ENCODE peak calls at places on chromosomes 1 and 21, in ten cellular contexts. One of them, this sample, is unnamed.

GRCh38 chr1:150876111-150876434 is 326 bp downstream of the ARNT start:
- DNase-seq in dorsolateral prefrontal cortex: peak; percentile 49
- DNase-seq in A549: peak; percentile 42
- DNase-seq in Peyer's patch: no peak
- DNase-seq in BE2C: peak; percentile 82
- DNase-seq in mammary epithelial cell: peak; percentile 45
- DNase-seq in GM13977: no peak
- DNase-seq in upper lobe of right lung: no peak
- DNase-seq in AG10803: peak; percentile 45
- DNase-seq in PC-3: peak; percentile 52
- DNase-seq in this sample: no peak

GRCh38 chr1:24541711-24542346 is 14.1 kb upstream of the NCMAP start:
- DNase-seq in AG10803: no peak
- DNase-seq in A549: no peak
- DNase-seq in Peyer's patch: peak; percentile 62
- DNase-seq in dorsolateral prefrontal cortex: no peak
- DNase-seq in PC-3: no peak
- DNase-seq in mammary epithelial cell: no peak
- DNase-seq in GM13977: no peak
- DNase-seq in BE2C: no peak
- DNase-seq in upper lobe of right lung: peak; percentile 78
- DNase-seq in this sample: no peak

GRCh38 chr1:114668784-114669561 is 876 bp downstream of the DENND2C start:
- DNase-seq in GM13977: peak; percentile 9
- DNase-seq in BE2C: no peak
- DNase-seq in Peyer's patch: no peak
- DNase-seq in upper lobe of right lung: no peak
- DNase-seq in A549: no peak
- DNase-seq in PC-3: peak; percentile 76
- DNase-seq in AG10803: peak; percentile 42
- DNase-seq in dorsolateral prefrontal cortex: no peak
- DNase-seq in mammary epithelial cell: peak; percentile 76
- DNase-seq in this sample: no peak

GRCh38 chr1:230067871-230068814 is 1.1 kb downstream of the GALNT2 start:
- DNase-seq in A549: peak; percentile 43
- DNase-seq in AG10803: no peak
- DNase-seq in GM13977: peak; percentile 50
- DNase-seq in mammary epithelial cell: peak; percentile 36
- DNase-seq in dorsolateral prefrontal cortex: no peak
- DNase-seq in BE2C: peak; percentile 46
- DNase-seq in Peyer's patch: peak; percentile 57
- DNase-seq in upper lobe of right lung: peak; percentile 75
- DNase-seq in PC-3: peak; percentile 41
- DNase-seq in this sample: peak; percentile 57

GRCh38 chr1:114448370-114448769 is 62.6 kb downstream of the TRIM33 start:
- DNase-seq in A549: no peak
- DNase-seq in BE2C: no peak
- DNase-seq in upper lobe of right lung: no peak
- DNase-seq in PC-3: no peak
- DNase-seq in GM13977: no peak
- DNase-seq in mammary epithelial cell: no peak
- DNase-seq in Peyer's patch: no peak
- DNase-seq in dorsolateral prefrontal cortex: no peak
- DNase-seq in AG10803: no peak
- DNase-seq in this sample: no peak

GRCh38 chr1:174726167-174726879 is 273.4 kb upstream of the CACYBP start:
- DNase-seq in Peyer's patch: no peak
- DNase-seq in upper lobe of right lung: no peak
- DNase-seq in AG10803: peak; percentile 51
- DNase-seq in GM13977: peak; percentile 26
- DNase-seq in BE2C: no peak
- DNase-seq in A549: peak; percentile 8
- DNase-seq in dorsolateral prefrontal cortex: no peak
- DNase-seq in mammary epithelial cell: no peak
- DNase-seq in PC-3: peak; percentile 37
- DNase-seq in this sample: no peak

GRCh38 chr21:38267136-38267535 is 10.3 kb downstream of the KCNJ15 start:
- DNase-seq in AG10803: peak; percentile 53
- DNase-seq in Peyer's patch: no peak
- DNase-seq in A549: no peak
- DNase-seq in mammary epithelial cell: no peak
- DNase-seq in PC-3: no peak
- DNase-seq in BE2C: no peak
- DNase-seq in dorsolateral prefrontal cortex: no peak
- DNase-seq in GM13977: no peak
- DNase-seq in upper lobe of right lung: no peak
- DNase-seq in this sample: no peak

GRCh38 chr1:206705187-206705586 is 20.5 kb downstream of the MAPKAPK2 start:
- DNase-seq in GM13977: no peak
- DNase-seq in mammary epithelial cell: no peak
- DNase-seq in AG10803: peak; percentile 84
- DNase-seq in A549: no peak
- DNase-seq in upper lobe of right lung: peak; percentile 62
- DNase-seq in PC-3: no peak
- DNase-seq in BE2C: peak; percentile 60
- DNase-seq in dorsolateral prefrontal cortex: peak; percentile 60
- DNase-seq in Peyer's patch: peak; percentile 47
- DNase-seq in this sample: no peak

GRCh38 chr1:109661391-109661790 is 5.5 kb downstream of the GSTM4 start:
- DNase-seq in mammary epithelial cell: no peak
- DNase-seq in PC-3: no peak
- DNase-seq in upper lobe of right lung: no peak
- DNase-seq in AG10803: no peak
- DNase-seq in BE2C: no peak
- DNase-seq in A549: no peak
- DNase-seq in GM13977: no peak
- DNase-seq in dorsolateral prefrontal cortex: no peak
- DNase-seq in Peyer's patch: no peak
- DNase-seq in this sample: no peak

GRCh38 chr21:45363921-45364463 is 41.0 kb upstream of the COL18A1 start:
- DNase-seq in mammary epithelial cell: peak; percentile 96
- DNase-seq in BE2C: no peak
- DNase-seq in dorsolateral prefrontal cortex: peak; percentile 62
- DNase-seq in upper lobe of right lung: no peak
- DNase-seq in A549: peak; percentile 86
- DNase-seq in AG10803: peak; percentile 99
- DNase-seq in PC-3: peak; percentile 99
- DNase-seq in GM13977: peak; percentile 79
- DNase-seq in Peyer's patch: peak; percentile 77
- DNase-seq in this sample: peak; percentile 68

DNA sequence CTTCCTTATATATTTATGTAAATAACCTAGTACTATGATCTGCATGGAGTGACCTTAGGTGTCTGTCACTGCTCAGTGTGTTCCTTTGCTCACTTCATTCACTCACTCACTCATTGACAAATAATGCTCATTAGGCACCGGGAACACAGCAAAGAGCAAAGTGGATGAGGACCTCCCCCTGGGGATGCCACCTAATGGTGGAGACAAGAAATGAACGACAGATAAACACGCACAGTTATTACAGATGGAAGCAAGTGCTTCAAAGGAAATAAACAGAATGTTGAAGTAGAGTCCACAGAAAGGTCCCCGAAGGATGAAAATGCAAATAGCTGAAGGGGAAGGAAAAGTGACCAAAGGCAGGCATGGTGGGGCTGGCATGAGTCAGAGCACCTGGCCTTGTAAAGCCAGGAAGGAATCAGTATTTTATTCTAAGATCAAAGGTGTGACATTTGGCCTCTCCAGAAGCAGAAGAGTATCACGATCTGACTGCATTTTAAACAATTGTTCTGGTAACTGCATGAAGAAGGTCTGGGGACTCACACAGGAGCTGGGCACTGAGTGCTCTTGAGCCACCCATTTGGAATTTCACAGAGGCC is 23.1 kb downstream of the MAB21L3 start:
- DNase-seq in Peyer's patch: no peak
- DNase-seq in BE2C: no peak
- DNase-seq in upper lobe of right lung: no peak
- DNase-seq in mammary epithelial cell: no peak
- DNase-seq in A549: peak; percentile 13
- DNase-seq in PC-3: peak; percentile 43
- DNase-seq in AG10803: no peak
- DNase-seq in GM13977: no peak
- DNase-seq in dorsolateral prefrontal cortex: no peak
- DNase-seq in this sample: no peak
- TF ChIP-seq CTCF in Peyer's patch: peak; percentile 49
- TF ChIP-seq CTCF in BE2C: peak; percentile 57
- TF ChIP-seq CTCF in upper lobe of right lung: no peak
- TF ChIP-seq CTCF in mammary epithelial cell: no peak
- TF ChIP-seq CTCF in A549: peak; percentile 8
- TF ChIP-seq CTCF in PC-3: peak; percentile 69
- TF ChIP-seq CTCF in AG10803: peak; percentile 41
- TF ChIP-seq CTCF in GM13977: no peak
- TF ChIP-seq CTCF in dorsolateral prefrontal cortex: no peak
- TF ChIP-seq CTCF in this sample: peak; percentile 17

GRCh38 chr1:28758420-28758819 is 21.7 kb downstream of the YTHDF2 start:
- DNase-seq in dorsolateral prefrontal cortex: no peak
- DNase-seq in BE2C: no peak
- DNase-seq in PC-3: no peak
- DNase-seq in upper lobe of right lung: no peak
- DNase-seq in AG10803: no peak
- DNase-seq in Peyer's patch: no peak
- DNase-seq in A549: no peak
- DNase-seq in mammary epithelial cell: no peak
- DNase-seq in GM13977: no peak
- DNase-seq in this sample: no peak

GRCh38 chr1:28761189-28761588 is 24.4 kb downstream of the YTHDF2 start:
- DNase-seq in BE2C: no peak
- DNase-seq in PC-3: no peak
- DNase-seq in GM13977: no peak
- DNase-seq in mammary epithelial cell: no peak
- DNase-seq in AG10803: no peak
- DNase-seq in A549: no peak
- DNase-seq in Peyer's patch: no peak
- DNase-seq in dorsolateral prefrontal cortex: no peak
- DNase-seq in upper lobe of right lung: no peak
- DNase-seq in this sample: no peak

GRCh38 chr1:28755701-28756100 is 19.0 kb downstream of the YTHDF2 start:
- DNase-seq in dorsolateral prefrontal cortex: no peak
- DNase-seq in BE2C: no peak
- DNase-seq in GM13977: no peak
- DNase-seq in upper lobe of right lung: no peak
- DNase-seq in Peyer's patch: no peak
- DNase-seq in A549: no peak
- DNase-seq in mammary epithelial cell: no peak
- DNase-seq in AG10803: peak; percentile 66
- DNase-seq in PC-3: no peak
- DNase-seq in this sample: no peak

GRCh38 chr1:28759257-28759656 is 22.5 kb downstream of the YTHDF2 start:
- DNase-seq in mammary epithelial cell: no peak
- DNase-seq in GM13977: no peak
- DNase-seq in Peyer's patch: no peak
- DNase-seq in AG10803: no peak
- DNase-seq in PC-3: no peak
- DNase-seq in A549: no peak
- DNase-seq in dorsolateral prefrontal cortex: no peak
- DNase-seq in upper lobe of right lung: no peak
- DNase-seq in BE2C: no peak
- DNase-seq in this sample: no peak

DNA sequence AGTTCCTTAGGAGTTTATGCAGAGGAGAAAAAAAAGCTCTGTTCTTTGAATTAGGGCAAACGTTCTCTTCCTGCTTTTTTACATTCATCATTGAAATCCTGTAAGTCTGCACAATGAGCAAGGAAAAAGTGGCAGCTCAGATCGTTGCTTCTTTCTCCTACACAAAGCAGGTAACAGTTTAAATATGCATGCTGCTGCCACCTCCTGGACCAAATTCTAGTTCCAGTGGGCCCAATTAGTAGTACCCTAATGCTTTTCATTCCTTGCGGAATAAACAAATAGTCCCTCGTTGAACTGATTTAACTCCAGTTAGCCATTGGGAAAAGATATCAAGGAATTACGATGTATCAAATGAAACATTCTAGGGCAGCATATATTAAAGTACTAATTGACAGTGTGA is 20.1 kb downstream of the YTHDF2 start:
- DNase-seq in mammary epithelial cell: no peak
- DNase-seq in dorsolateral prefrontal cortex: no peak
- DNase-seq in GM13977: no peak
- DNase-seq in upper lobe of right lung: no peak
- DNase-seq in A549: no peak
- DNase-seq in AG10803: no peak
- DNase-seq in BE2C: no peak
- DNase-seq in PC-3: peak; percentile 15
- DNase-seq in Peyer's patch: no peak
- DNase-seq in this sample: no peak
- TF ChIP-seq CTCF in mammary epithelial cell: peak; percentile 28
- TF ChIP-seq CTCF in dorsolateral prefrontal cortex: no peak
- TF ChIP-seq CTCF in GM13977: peak; percentile 36
- TF ChIP-seq CTCF in upper lobe of right lung: peak; percentile 24
- TF ChIP-seq CTCF in A549: peak; percentile 13
- TF ChIP-seq CTCF in AG10803: peak; percentile 24
- TF ChIP-seq CTCF in BE2C: no peak
- TF ChIP-seq CTCF in PC-3: peak; percentile 56
- TF ChIP-seq CTCF in Peyer's patch: no peak
- TF ChIP-seq CTCF in this sample: no peak

DNA sequence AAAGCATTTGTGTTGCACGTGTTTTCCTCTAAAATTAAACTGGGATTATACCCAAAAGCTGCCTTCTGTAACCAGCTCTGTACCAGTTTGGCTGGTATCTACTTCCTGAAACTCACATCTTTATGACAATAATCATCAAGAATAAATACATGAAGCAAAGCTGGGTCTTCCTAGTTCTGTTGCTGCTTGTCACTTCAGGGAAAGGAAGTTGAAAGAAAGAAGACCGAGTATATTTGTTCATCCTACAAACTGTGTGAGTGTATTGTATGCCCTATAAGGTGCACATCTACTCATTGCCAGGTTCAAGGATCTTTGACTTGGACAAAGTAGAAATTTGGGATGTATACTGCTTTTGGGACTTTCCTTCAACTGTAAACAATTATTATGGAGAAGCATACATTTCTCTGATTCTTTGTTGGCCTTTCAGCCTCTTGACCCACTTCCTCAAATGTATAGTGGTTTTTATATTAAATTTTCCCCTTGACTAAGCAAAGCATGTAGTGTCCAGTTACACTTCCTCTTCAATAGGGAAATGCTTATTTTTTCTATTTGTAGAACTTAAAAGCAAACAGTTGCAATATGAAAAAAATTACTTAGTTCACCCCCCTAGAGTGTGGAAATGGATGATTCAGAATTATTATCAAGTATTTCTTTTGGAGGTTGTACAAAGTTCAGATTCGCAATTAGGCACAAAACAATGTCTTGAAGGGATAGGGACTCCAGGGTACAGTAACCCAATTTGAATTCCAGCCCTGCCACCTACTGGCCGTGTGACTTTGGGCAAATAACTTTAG is 28.9 kb upstream of the IFNGR2 start:
- DNase-seq in PC-3: peak; percentile 90
- DNase-seq in AG10803: peak; percentile 64
- DNase-seq in upper lobe of right lung: peak; percentile 65
- DNase-seq in GM13977: peak; percentile 45
- DNase-seq in dorsolateral prefrontal cortex: no peak
- DNase-seq in BE2C: peak; percentile 51
- DNase-seq in mammary epithelial cell: peak; percentile 55
- DNase-seq in Peyer's patch: peak; percentile 87
- DNase-seq in A549: peak; percentile 33
- DNase-seq in this sample: no peak
- TF ChIP-seq CTCF in PC-3: peak; percentile 85
- TF ChIP-seq CTCF in AG10803: peak; percentile 70
- TF ChIP-seq CTCF in upper lobe of right lung: peak; percentile 71
- TF ChIP-seq CTCF in GM13977: peak; percentile 67
- TF ChIP-seq CTCF in dorsolateral prefrontal cortex: peak; percentile 42
- TF ChIP-seq CTCF in BE2C: peak; percentile 83
- TF ChIP-seq CTCF in mammary epithelial cell: peak; percentile 72
- TF ChIP-seq CTCF in Peyer's patch: peak; percentile 71
- TF ChIP-seq CTCF in A549: peak; percentile 62
- TF ChIP-seq CTCF in this sample: peak; percentile 61

GRCh38 chr1:91776068-91776794 is 109.7 kb downstream of the TGFBR3 start:
- DNase-seq in AG10803: no peak
- DNase-seq in GM13977: no peak
- DNase-seq in dorsolateral prefrontal cortex: no peak
- DNase-seq in A549: no peak
- DNase-seq in PC-3: no peak
- DNase-seq in upper lobe of right lung: no peak
- DNase-seq in mammary epithelial cell: no peak
- DNase-seq in Peyer's patch: no peak
- DNase-seq in BE2C: no peak
- DNase-seq in this sample: no peak
- TF ChIP-seq CTCF in AG10803: no peak
- TF ChIP-seq CTCF in GM13977: no peak
- TF ChIP-seq CTCF in dorsolateral prefrontal cortex: no peak
- TF ChIP-seq CTCF in A549: no peak
- TF ChIP-seq CTCF in PC-3: no peak
- TF ChIP-seq CTCF in upper lobe of right lung: no peak
- TF ChIP-seq CTCF in mammary epithelial cell: no peak
- TF ChIP-seq CTCF in Peyer's patch: no peak
- TF ChIP-seq CTCF in BE2C: no peak
- TF ChIP-seq CTCF in this sample: no peak

This sample was measured in GM13976.